ENCODE peak calls at places on chromosomes 6 and 20, in ten cellular contexts. Q is HFFc6, V is bronchial epithelial cell, S is kidney, Z is choroid plexus epithelial cell, C is retinal pigment epithelial cell, H is uterus, T is fibroblast of lung, W is AG09319, G is GM10248. N is an unnamed sample.

GRCh38 chr6:137001287-137001976 is 43.3 kb downstream of the IL20RA start:
- DNase-seq in T (no peak), G (no peak), Z (no peak), H (no peak), Q (no peak), W (no peak), C (no peak), S (no peak), V (peak), N (no peak)

GRCh38 chr20:4782373-4782772 is 60.7 kb downstream of the PRND start:
- DNase-seq in T (no peak), S (no peak), Z (no peak), W (no peak), V (no peak), H (no peak), C (no peak), G (no peak), Q (no peak), N (no peak)

GRCh38 chr6:36244641-36245280 is 25.1 kb upstream of the PNPLA1 start:
- DNase-seq in W (no peak), Z (no peak), H (no peak), G (no peak), Q (no peak), C (no peak), V (no peak), T (no peak), S (no peak), N (no peak)

GRCh38 chr6:40543776-40544175 is 43.4 kb downstream of the LRFN2 start:
- DNase-seq in Q (no peak), C (no peak), T (no peak), Z (no peak), V (peak), W (no peak), G (no peak), S (peak), H (no peak), N (no peak)

GRCh38 chr6:170113141-170113540 is 177.7 kb downstream of the DLL1 start:
- DNase-seq in G (no peak), W (no peak), T (no peak), Z (no peak), S (no peak), H (peak), V (no peak), C (no peak), Q (no peak), N (no peak)

GRCh38 chr6:44339301-44339700 is 3.1 kb upstream of the SPATS1 start:
- DNase-seq in H (no peak), Z (no peak), G (no peak), S (no peak), T (no peak), Q (no peak), W (no peak), C (no peak), V (no peak), N (no peak)

GRCh38 chr6:147023581-147023980 is 180.6 kb upstream of the STXBP5 start:
- DNase-seq in H (no peak), V (no peak), W (no peak), Z (no peak), T (no peak), Q (no peak), G (no peak), S (no peak), C (no peak), N (no peak)

GRCh38 chr6:13360671-13361540 is 32.6 kb upstream of the TBC1D7 start:
- DNase-seq in W (no peak), H (no peak), C (no peak), V (peak), G (no peak), T (no peak), Z (peak), S (no peak), Q (no peak), N (no peak)

GRCh38 chr20:6007094-6007528 is 46.7 kb downstream of the LRRN4 start:
- DNase-seq in C (no peak), T (peak), H (no peak), S (no peak), G (no peak), V (peak), Z (no peak), Q (no peak), W (no peak), N (no peak)

GRCh38 chr6:19525673-19526072 is 311.5 kb upstream of the ID4 start:
- DNase-seq in Q (no peak), H (no peak), Z (no peak), W (no peak), C (no peak), G (no peak), V (no peak), S (no peak), T (no peak), N (no peak)

GRCh38 chr6:7818480-7819165 is 92.0 kb downstream of the TXNDC5 start:
- DNase-seq in C (peak), S (no peak), G (no peak), V (no peak), T (no peak), Z (no peak), W (no peak), Q (no peak), H (peak), N (no peak)

GRCh38 chr6:10397756-10398438 is 17.0 kb downstream of the TFAP2A start:
- DNase-seq in H (no peak), Z (no peak), C (no peak), Q (no peak), G (no peak), T (no peak), S (no peak), V (no peak), W (no peak), N (peak)

GRCh38 chr6:41818271-41819054 is 31.0 kb downstream of the TOMM6 start:
- DNase-seq in S (no peak), T (no peak), C (no peak), H (no peak), V (peak), Z (peak), W (no peak), Q (no peak), G (no peak), N (no peak)

GRCh38 chr20:2519115-2519815 is 10.6 kb upstream of the ZNF343 start:
- DNase-seq in H (no peak), T (peak), Q (peak), Z (peak), V (no peak), G (no peak), C (no peak), S (no peak), W (no peak), N (no peak)

GRCh38 chr6:107473660-107474059 is 14.3 kb upstream of the PDSS2 start:
- DNase-seq in W (no peak), C (no peak), H (no peak), Q (no peak), S (no peak), V (no peak), Z (no peak), G (no peak), T (no peak), N (no peak)

GRCh38 chr6:107866606-107867301 is 42.6 kb upstream of the SCML4 start:
- DNase-seq in T (peak), G (peak), Q (peak), C (no peak), W (no peak), S (no peak), H (no peak), V (peak), Z (peak), N (no peak)

GRCh38 chr6:35808688-35809087 is 3.5 kb downstream of the LHFPL5 start:
- DNase-seq in Q (no peak), S (no peak), G (no peak), H (no peak), V (no peak), C (no peak), W (no peak), T (peak), Z (no peak), N (no peak)

GRCh38 chr20:14189794-14190402 is 147.5 kb downstream of the FLRT3 start:
- DNase-seq in T (peak), H (no peak), G (no peak), W (peak), S (no peak), C (no peak), V (peak), Q (peak), Z (peak), N (no peak)

GRCh38 chr6:154928325-154928922 is 66.7 kb upstream of the TIAM2 start:
- DNase-seq in Q (peak), S (no peak), T (peak), W (peak), G (peak), C (peak), H (peak), V (peak), Z (peak), N (no peak)

GRCh38 chr6:2524090-2524489 is 226.6 kb downstream of the MYLK4 start:
- DNase-seq in H (no peak), Q (no peak), V (no peak), C (no peak), G (no peak), W (no peak), Z (no peak), T (no peak), S (no peak), N (no peak)

GRCh38 chr6:133697666-133698065 is 191.2 kb upstream of the TCF21 start:
- DNase-seq in G (no peak), H (no peak), Q (no peak), T (peak), V (no peak), Z (peak), W (no peak), S (no peak), C (no peak), N (no peak)

GRCh38 chr6:104344223-104344622 is 515.5 kb downstream of the HACE1 start:
- DNase-seq in C (no peak), T (no peak), G (no peak), S (no peak), V (no peak), Q (no peak), W (no peak), Z (no peak), H (no peak), N (no peak)

GRCh38 chr20:41154436-41155176 is 17.3 kb downstream of the PLCG1 start:
- DNase-seq in Z (no peak), G (no peak), V (no peak), C (no peak), H (no peak), T (no peak), S (no peak), Q (no peak), W (no peak), N (no peak)

GRCh38 chr20:33675127-33675954 is 1.1 kb upstream of the NECAB3 start:
- DNase-seq in T (peak), S (peak), H (peak), G (no peak), V (no peak), Q (no peak), Z (peak), W (no peak), C (no peak), N (no peak)

GRCh38 chr6:25623874-25624273 is 28.1 kb upstream of the SCGN start:
- DNase-seq in C (no peak), G (no peak), W (no peak), Q (no peak), T (no peak), H (no peak), S (no peak), Z (peak), V (no peak), N (no peak)

GRCh38 chr20:755931-756330 is 12.4 kb downstream of the SLC52A3 start:
- DNase-seq in S (no peak), T (no peak), G (no peak), Z (no peak), W (no peak), V (no peak), C (no peak), H (no peak), Q (no peak), N (no peak)

GRCh38 chr6:152815230-152815922 is 64.8 kb downstream of the VIP start:
- DNase-seq in Q (no peak), C (no peak), W (no peak), S (no peak), T (no peak), V (no peak), Z (no peak), H (no peak), G (no peak), N (no peak)

GRCh38 chr20:51549474-51549873 is 7.0 kb upstream of the NFATC2 start:
- DNase-seq in W (no peak), S (no peak), Z (no peak), Q (no peak), G (no peak), C (no peak), H (no peak), T (no peak), V (no peak), N (no peak)

GRCh38 chr6:110337481-110337880 is 20.7 kb downstream of the METTL24 start:
- DNase-seq in T (peak), V (peak), S (no peak), Q (no peak), C (no peak), G (no peak), Z (peak), H (no peak), W (no peak), N (no peak)

GRCh38 chr6:106572875-106573575 is 56.3 kb downstream of the RTN4IP1 start:
- DNase-seq in T (no peak), W (no peak), G (no peak), Z (no peak), S (no peak), V (no peak), C (no peak), Q (no peak), H (no peak), N (no peak)

GRCh38 chr20:21505161-21505809 is 8.6 kb downstream of the NKX2-2 start:
- DNase-seq in S (peak), H (peak), Q (peak), Z (peak), G (peak), V (no peak), C (no peak), W (no peak), T (peak), N (no peak)

GRCh38 chr20:63587781-63588591 is 13.9 kb upstream of the HELZ2 start:
- DNase-seq in Q (no peak), V (no peak), W (no peak), Z (no peak), T (no peak), S (peak), H (no peak), G (no peak), C (no peak), N (peak)

GRCh38 chr6:56329296-56330050 is 82.1 kb upstream of the COL21A1 start:
- DNase-seq in Z (peak), G (no peak), C (no peak), S (no peak), T (peak), Q (peak), H (no peak), W (no peak), V (no peak), N (no peak)

GRCh38 chr6:154404791-154405400 is 48.3 kb upstream of the IPCEF1 start:
- DNase-seq in W (no peak), G (no peak), Q (peak), Z (peak), T (peak), V (no peak), H (no peak), S (no peak), C (no peak), N (no peak)

GRCh38 chr6:107832146-107833056 is 8.3 kb upstream of the SCML4 start:
- DNase-seq in C (no peak), G (no peak), Q (no peak), W (no peak), T (no peak), H (no peak), Z (no peak), S (no peak), V (no peak), N (no peak)

GRCh38 chr6:107118976-107119375 is 3.7 kb upstream of the BEND3 start:
- DNase-seq in W (no peak), C (no peak), V (peak), S (no peak), Q (no peak), T (no peak), H (no peak), Z (peak), G (no peak), N (no peak)

GRCh38 chr6:71420693-71421328 is 132.2 kb downstream of the OGFRL1 start:
- DNase-seq in T (peak), H (peak), G (peak), Q (peak), Z (peak), S (peak), W (peak), V (peak), C (peak), N (peak)

GRCh38 chr20:33318096-33318429 is 35.0 kb downstream of the BPIFB1 start:
- DNase-seq in Q (no peak), C (no peak), H (no peak), S (no peak), T (no peak), Z (no peak), W (no peak), G (no peak), V (no peak), N (no peak)

GRCh38 chr6:35786810-35787209 is 6.0 kb downstream of the CLPSL1 start:
- DNase-seq in S (no peak), C (no peak), Z (peak), T (no peak), H (no peak), G (no peak), Q (no peak), W (no peak), V (no peak), N (peak)

DNA sequence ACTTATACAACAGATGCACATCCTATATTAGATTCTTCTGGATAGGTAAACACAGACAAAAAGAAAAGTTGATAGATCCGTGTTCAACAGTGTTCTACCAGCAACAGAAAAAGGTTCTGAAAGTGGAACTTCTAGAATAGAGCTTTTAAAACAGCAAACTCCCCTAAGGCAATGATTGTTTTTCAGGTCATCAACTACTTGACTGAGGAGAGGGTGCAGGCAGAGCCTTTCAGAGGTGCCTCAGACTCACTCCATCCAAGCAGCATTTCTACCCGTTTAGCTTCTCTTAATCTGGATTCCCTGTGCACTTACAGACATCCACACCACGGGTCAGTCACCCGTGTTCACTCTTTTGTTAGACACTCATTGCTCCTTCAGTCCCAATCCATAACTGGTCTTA is 28.9 kb downstream of the FYN start:
- DNase-seq in S (no peak), C (no peak), Z (no peak), H (no peak), V (no peak), G (peak), Q (no peak), T (no peak), W (no peak), N (no peak)
- TF ChIP-seq CTCF in S (no peak), C (no peak), Z (no peak), H (no peak), V (no peak), G (no peak), Q (no peak), T (no peak), W (no peak), N (no peak)

GRCh38 chr20:17225891-17226409 is 890 bp upstream of the PCSK2 start:
- DNase-seq in V (no peak), Q (no peak), T (no peak), H (no peak), G (peak), S (peak), W (no peak), Z (no peak), C (no peak), N (peak)
- TF ChIP-seq CTCF in V (no peak), Q (no peak), T (no peak), H (no peak), G (no peak), S (no peak), W (no peak), Z (no peak), C (no peak), N (no peak)

GRCh38 chr6:217048-217659 is 75.1 kb upstream of the DUSP22 start:
- DNase-seq in C (no peak), Q (no peak), S (no peak), Z (peak), G (no peak), V (no peak), T (no peak), W (no peak), H (no peak), N (no peak)
- TF ChIP-seq CTCF in C (peak), Q (peak), S (peak), Z (peak), G (peak), V (peak), T (peak), W (peak), H (peak), N (peak)

GRCh38 chr20:50308513-50309279 is 118.1 kb downstream of the CEBPB start:
- DNase-seq in T (peak), Z (peak), S (peak), V (peak), C (peak), W (peak), H (peak), Q (peak), G (no peak), N (no peak)
- TF ChIP-seq CTCF in T (peak), Z (peak), S (no peak), V (peak), C (no peak), W (no peak), H (no peak), Q (peak), G (no peak), N (peak)

GRCh38 chr20:11344939-11345338 is 572.8 kb upstream of the BTBD3 start:
- DNase-seq in C (no peak), T (no peak), S (no peak), Z (no peak), V (peak), H (no peak), W (no peak), Q (no peak), G (no peak), N (no peak)

GRCh38 chr20:11352041-11352440 is 565.7 kb upstream of the BTBD3 start:
- DNase-seq in V (no peak), H (no peak), T (no peak), G (no peak), Z (no peak), S (no peak), C (no peak), Q (no peak), W (no peak), N (no peak)

GRCh38 chr20:11355338-11355737 is 562.4 kb upstream of the BTBD3 start:
- DNase-seq in H (no peak), S (no peak), Z (no peak), C (no peak), T (no peak), Q (no peak), W (no peak), G (no peak), V (no peak), N (no peak)

GRCh38 chr20:11354841-11355240 is 562.9 kb upstream of the BTBD3 start:
- DNase-seq in T (no peak), Z (no peak), S (no peak), V (no peak), Q (no peak), H (no peak), C (no peak), W (no peak), G (no peak), N (no peak)

DNA sequence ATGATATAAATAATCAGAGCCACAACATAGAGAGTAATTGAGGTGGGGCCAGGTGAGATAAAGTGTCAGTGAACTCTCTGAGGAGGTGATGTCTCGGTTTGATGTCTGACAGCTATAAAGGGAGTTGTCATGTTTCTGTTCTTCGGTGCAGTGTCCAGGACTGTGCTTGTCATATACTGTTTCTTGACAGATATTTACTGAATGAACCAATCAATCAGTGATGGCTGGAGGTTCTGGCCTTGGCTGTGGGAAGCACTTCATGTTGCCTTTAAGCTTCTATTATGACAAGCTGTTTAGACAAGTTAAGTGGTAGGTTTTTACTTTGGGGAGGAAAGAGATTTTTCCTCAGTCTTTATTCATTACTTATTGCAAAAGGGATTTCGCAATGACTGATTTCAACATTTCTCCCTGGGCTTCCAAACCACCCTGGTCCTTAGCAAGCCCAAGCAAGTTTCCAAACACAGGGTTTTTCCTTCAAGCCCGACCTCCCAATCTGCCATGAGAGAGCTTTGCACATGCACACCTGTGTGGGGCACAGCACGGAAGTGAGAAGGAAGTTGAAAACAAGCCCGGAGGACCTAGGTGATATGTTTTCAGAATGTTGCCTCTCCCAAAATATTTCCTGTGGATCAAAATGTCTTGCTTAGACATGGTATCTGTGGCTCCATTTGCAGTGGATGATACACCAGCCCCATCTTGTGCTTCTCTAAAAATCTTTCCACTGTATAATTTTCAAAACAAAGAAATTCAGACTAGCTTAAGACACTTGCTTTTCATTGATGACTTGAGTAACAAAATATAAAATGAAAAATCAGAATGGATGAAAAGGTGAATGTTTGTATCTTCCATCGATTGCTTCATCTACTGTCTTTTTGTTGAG is 567.3 kb upstream of the BTBD3 start:
- DNase-seq in S (no peak), T (peak), W (peak), Z (peak), H (peak), G (no peak), Q (peak), V (peak), C (no peak), N (no peak)
- TF ChIP-seq CTCF in S (no peak), T (no peak), W (no peak), Z (peak), H (no peak), G (no peak), Q (no peak), V (peak), C (no peak), N (peak)

N was measured in chondrocyte.